ENCODE peak calls at places on chromosomes 7 and 10, in ten cellular contexts. X is AG04450, I is ovary, A is left ventricle myocardium inferior, S is adrenal gland, L is lung, H is uterus, M is DND-41, U is heart left ventricle, C is right lobe of liver. W is an unnamed sample.
A peak's percentile ranks its signal among the peaks of the same experiment; 100 is the strongest.

GRCh38 chr10:3625959-3626751 is 158.9 kb downstream of the KLF6 start:
- DNase-seq in X (peak; percentile 75), I (no peak), A (no peak), S (no peak), L (no peak), H (no peak), M (no peak), U (no peak), C (no peak), W (no peak)

GRCh38 chr7:39392151-39392550 is 174.1 kb upstream of the YAE1 start:
- DNase-seq in X (no peak), I (no peak), A (no peak), S (no peak), L (no peak), H (no peak), M (no peak), U (no peak), C (no peak), W (no peak)

GRCh38 chr7:7977774-7978173 is 9.2 kb downstream of the GLCCI1 start:
- DNase-seq in X (no peak), I (no peak), A (no peak), S (no peak), L (no peak), H (no peak), M (no peak), U (no peak), C (no peak), W (no peak)

GRCh38 chr10:1409359-1409750 is 328.0 kb downstream of the ADARB2 start:
- DNase-seq in X (no peak), I (no peak), A (no peak), S (no peak), L (no peak), H (no peak), M (no peak), U (no peak), C (peak; percentile 32), W (no peak)

GRCh38 chr7:7505936-7506335 is 29.7 kb downstream of the COL28A1 start:
- DNase-seq in X (no peak), I (no peak), A (no peak), S (no peak), L (no peak), H (no peak), M (no peak), U (no peak), C (no peak), W (no peak)

GRCh38 chr7:134755422-134756022 is 23.9 kb upstream of the CALD1 start:
- DNase-seq in X (no peak), I (no peak), A (no peak), S (no peak), L (no peak), H (no peak), M (peak; percentile 19), U (no peak), C (no peak), W (peak; percentile 16)

GRCh38 chr7:115128163-115128562 is 206.3 kb downstream of the MDFIC start:
- DNase-seq in X (no peak), I (no peak), A (no peak), S (no peak), L (no peak), H (no peak), M (no peak), U (no peak), C (no peak), W (no peak)

GRCh38 chr10:71729023-71729649 is 9.6 kb upstream of the C10orf105 start:
- DNase-seq in X (no peak), I (no peak), A (peak; percentile 77), S (peak; percentile 46), L (peak; percentile 53), H (no peak), M (no peak), U (peak; percentile 82), C (no peak), W (no peak)

GRCh38 chr10:52216852-52217251 is 97.2 kb upstream of the DKK1 start:
- DNase-seq in X (peak; percentile 66), I (no peak), A (no peak), S (no peak), L (no peak), H (no peak), M (peak; percentile 60), U (no peak), C (no peak), W (no peak)

DNA sequence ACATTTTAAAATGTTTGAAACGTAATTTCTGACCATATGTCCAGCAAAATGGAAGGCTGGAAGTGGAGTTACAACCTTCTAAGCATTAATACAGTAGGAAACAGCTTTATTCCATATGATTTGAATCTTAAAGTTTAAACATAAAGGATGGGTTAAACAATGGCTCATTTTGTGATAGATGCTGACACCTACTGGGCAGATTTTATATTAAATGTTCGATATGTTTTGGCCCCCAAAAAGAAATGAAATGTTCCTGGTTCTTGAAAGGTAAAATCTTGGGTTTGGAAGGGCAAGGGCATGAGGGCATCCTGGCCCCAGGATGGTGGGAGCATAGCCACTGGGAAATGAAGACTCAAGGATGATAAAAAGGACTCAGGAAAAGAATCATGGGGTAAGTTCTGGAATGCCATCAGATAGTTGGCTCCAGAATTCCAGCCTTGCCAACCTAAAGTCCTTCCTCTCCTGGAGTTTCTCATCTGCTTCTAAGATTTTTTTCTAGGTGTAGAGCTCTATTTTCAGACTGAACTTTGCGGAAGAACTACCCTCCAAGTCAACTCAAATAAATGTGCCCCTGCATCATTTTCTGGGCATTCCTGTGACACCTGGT is 34.6 kb upstream of the SLC35G1 start:
- DNase-seq in X (no peak), I (no peak), A (no peak), S (no peak), L (no peak), H (no peak), M (no peak), U (no peak), C (no peak), W (no peak)
- TF ChIP-seq CTCF in X (peak; percentile 47), I (no peak), A (peak; percentile 38), S (peak; percentile 59), L (peak; percentile 7), H (no peak), M (peak; percentile 44), U (peak; percentile 40), C (peak; percentile 45), W (peak; percentile 42)

GRCh38 chr10:5362873-5363272 is 1.9 kb upstream of the UCN3 start:
- DNase-seq in X (no peak), I (no peak), A (no peak), S (no peak), L (no peak), H (no peak), M (no peak), U (no peak), C (no peak), W (no peak)

GRCh38 chr10:5361966-5362365 is 2.8 kb upstream of the UCN3 start:
- DNase-seq in X (no peak), I (no peak), A (no peak), S (no peak), L (no peak), H (no peak), M (no peak), U (no peak), C (no peak), W (no peak)

GRCh38 chr10:5364916-5365434 is at the start of gene UCN3:
- DNase-seq in X (no peak), I (no peak), A (no peak), S (no peak), L (no peak), H (no peak), M (no peak), U (no peak), C (no peak), W (no peak)

GRCh38 chr10:5365940-5366339 is 1.2 kb downstream of the UCN3 start:
- DNase-seq in X (no peak), I (no peak), A (no peak), S (no peak), L (no peak), H (no peak), M (no peak), U (no peak), C (no peak), W (no peak)

DNA sequence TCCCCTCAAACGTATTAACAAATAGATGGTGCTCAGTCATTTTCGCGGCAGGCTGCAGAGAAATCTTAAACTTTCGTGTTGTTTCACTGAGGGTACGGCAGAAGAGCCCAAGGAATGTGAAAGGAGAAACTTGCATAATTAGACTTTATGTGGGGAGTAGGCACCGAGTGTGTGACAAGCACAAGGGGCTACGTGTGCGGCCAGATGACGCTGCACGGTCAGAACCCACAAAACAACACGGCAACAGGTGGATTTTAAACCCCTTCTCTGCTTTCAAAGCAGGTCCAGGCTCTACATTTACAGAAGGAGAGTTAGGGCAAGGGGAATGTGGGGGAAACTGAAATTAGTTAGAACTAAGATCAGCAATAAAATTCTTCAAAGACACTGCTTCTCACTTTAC is 401 bp upstream of the UCN3 start:
- DNase-seq in X (no peak), I (no peak), A (no peak), S (no peak), L (no peak), H (no peak), M (no peak), U (no peak), C (no peak), W (no peak)
- H3K27ac ChIP-seq in X (no peak overlapping the region), I (no peak overlapping the region), A (no peak overlapping the region), S (no peak overlapping the region), L (no peak overlapping the region), H (no peak overlapping the region), M (no peak overlapping the region), U (no peak overlapping the region), C (no peak overlapping the region), W (no peak overlapping the region)

DNA sequence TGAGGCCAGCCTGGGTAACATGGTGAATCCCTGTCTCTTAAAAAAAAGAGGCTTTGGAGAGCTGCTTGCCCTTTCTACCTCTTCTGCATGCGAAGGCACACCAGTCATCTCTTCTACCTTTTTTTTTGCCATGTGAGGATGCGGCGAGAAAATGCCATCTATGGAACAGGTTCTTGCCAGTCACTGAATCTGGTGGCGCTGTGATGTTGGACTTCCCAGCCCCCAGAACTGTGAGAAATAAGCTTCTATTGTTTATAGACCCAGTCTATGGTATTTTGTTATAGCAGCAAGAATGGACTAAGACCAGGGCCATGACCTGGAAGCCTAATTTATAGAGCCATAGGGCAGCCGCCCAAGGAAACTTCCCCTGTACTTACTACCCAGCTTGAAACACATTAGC is 112.9 kb downstream of the HIP1 start:
- DNase-seq in X (no peak), I (no peak), A (no peak), S (no peak), L (no peak), H (no peak), M (no peak), U (no peak), C (no peak), W (no peak)
- TF ChIP-seq CTCF in X (no peak), I (no peak), A (no peak), S (no peak), L (no peak), H (no peak), M (no peak), U (no peak), C (no peak), W (no peak)

DNA sequence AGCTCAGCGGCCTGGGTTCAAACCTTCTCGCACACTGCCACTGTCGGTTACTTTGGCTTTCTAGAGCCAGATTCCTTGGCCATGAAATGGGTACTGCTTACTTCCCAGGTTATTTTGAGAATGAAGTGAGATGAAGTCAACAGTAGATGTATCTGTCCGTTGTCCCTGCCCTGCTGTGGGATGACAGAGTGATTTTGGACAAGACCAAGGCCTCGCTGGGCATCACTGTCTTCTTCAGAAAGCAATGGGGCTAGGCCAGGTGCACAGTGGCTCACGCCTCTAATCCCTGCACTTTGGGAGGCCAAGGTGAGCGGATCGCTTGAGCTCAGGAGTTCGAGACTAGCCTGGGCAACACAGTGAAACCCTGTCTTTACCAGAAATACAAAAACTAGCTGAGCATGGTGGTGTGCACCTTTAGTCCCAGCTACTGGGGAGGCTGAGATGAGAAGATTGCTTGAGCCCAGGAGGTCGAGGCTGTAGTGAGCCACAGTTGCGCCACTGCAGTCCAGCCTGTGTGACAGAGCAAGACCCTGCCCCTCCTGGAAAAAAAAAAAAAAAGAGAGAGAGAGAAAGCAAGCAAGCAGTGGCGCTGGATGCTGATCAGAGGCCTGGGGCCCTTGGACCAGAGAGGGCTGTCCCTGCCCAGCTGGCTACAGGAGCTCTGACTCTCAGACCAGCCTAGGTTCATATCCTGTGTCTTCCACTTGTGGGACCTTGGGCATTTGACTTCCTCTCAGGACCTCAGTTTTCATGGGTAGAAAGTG is 25.8 kb downstream of the ZMIZ1 start:
- DNase-seq in X (no peak), I (no peak), A (no peak), S (no peak), L (no peak), H (no peak), M (no peak), U (no peak), C (no peak), W (no peak)
- H3K27ac ChIP-seq in X (peak overlapping the region; percentile 68), I (no peak overlapping the region), A (peak overlapping the region; percentile 86), S (peak overlapping the region; percentile 53), L (peak overlapping the region; percentile 88), H (peak overlapping the region; percentile 73), M (no peak overlapping the region), U (peak overlapping the region; percentile 94), C (peak overlapping the region; percentile 92), W (peak overlapping the region; percentile 10)